ENCODE peak calls at places on chromosomes 16 and 17, in six cellular contexts. T is AG04450, P is neural progenitor cell, Z is cardiac fibroblast, E is fibroblast of pulmonary artery, X is NT2/D1. O is an unnamed sample.

GRCh38 chr16:68234188-68235104 is 1.5 kb downstream of the ESRP2 start:
- DNase-seq in T (no peak), P (no peak), Z (no peak), E (no peak), X (no peak), O (peak; percentile 93)

GRCh38 chr16:49856741-49857330 is 924 bp upstream of the ZNF423 start:
- DNase-seq in T (peak; percentile 6), P (peak; percentile 93), Z (peak; percentile 87), E (peak; percentile 84), X (peak; percentile 81), O (peak; percentile 73)

GRCh38 chr17:65039349-65039988 is 17.1 kb downstream of the GNA13 start:
- DNase-seq in T (no peak), P (no peak), Z (no peak), E (no peak), X (no peak), O (peak; percentile 95)

GRCh38 chr17:43952724-43953666 is 745 bp downstream of the PYY start:
- DNase-seq in T (no peak), P (peak; percentile 93), Z (no peak), E (no peak), X (peak; percentile 74), O (no peak)

GRCh38 chr17:79915850-79916430 is 76.7 kb upstream of the CBX4 start:
- DNase-seq in T (no peak), P (peak; percentile 63), Z (peak; percentile 51), E (peak; percentile 38), X (no peak), O (peak; percentile 65)

GRCh38 chr16:12474794-12475410 is 328.8 kb downstream of the CPPED1 start:
- DNase-seq in T (no peak), P (no peak), Z (no peak), E (no peak), X (no peak), O (no peak)

GRCh38 chr17:2138318-2138717 is 83.4 kb downstream of the HIC1 start:
- DNase-seq in T (no peak), P (no peak), Z (peak; percentile 19), E (peak; percentile 11), X (no peak), O (no peak)

GRCh38 chr17:31739300-31739699 is 119.7 kb downstream of the COPRS start:
- DNase-seq in T (peak; percentile 59), P (no peak), Z (peak; percentile 73), E (peak; percentile 71), X (no peak), O (peak; percentile 66)

GRCh38 chr16:2429771-2430663 is 770 bp downstream of the CCNF start:
- DNase-seq in T (no peak), P (peak; percentile 52), Z (peak; percentile 40), E (peak; percentile 33), X (no peak), O (peak; percentile 67)

GRCh38 chr17:80191192-80191591 is 21.4 kb downstream of the CARD14 start:
- DNase-seq in T (no peak), P (peak; percentile 55), Z (no peak), E (no peak), X (no peak), O (no peak)

GRCh38 chr17:395974-396373 is 43.4 kb upstream of the RPH3AL start:
- DNase-seq in T (no peak), P (no peak), Z (no peak), E (no peak), X (no peak), O (no peak)

GRCh38 chr17:27914382-27914781 is 21.2 kb upstream of the LYRM9 start:
- DNase-seq in T (no peak), P (no peak), Z (no peak), E (no peak), X (no peak), O (no peak)

GRCh38 chr17:16988749-16989229 is 16.9 kb upstream of the TNFRSF13B start:
- DNase-seq in T (no peak), P (no peak), Z (no peak), E (peak; percentile 6), X (no peak), O (no peak)

GRCh38 chr17:8894673-8895578 is 27.5 kb upstream of the PIK3R6 start:
- DNase-seq in T (peak; percentile 8), P (peak; percentile 75), Z (peak; percentile 79), E (peak; percentile 79), X (peak; percentile 48), O (peak; percentile 56)
- H3K4me3 ChIP-seq in T (no peak overlapping the region), P (peak overlapping the region; percentile 19), Z (no peak overlapping the region), E (peak overlapping the region; percentile 9), X (peak overlapping the region; percentile 42), O (no peak overlapping the region)

GRCh38 chr16:17368951-17369350 is 101.8 kb downstream of the XYLT1 start:
- DNase-seq in T (no peak), P (no peak), Z (no peak), E (no peak), X (no peak), O (no peak)
- H3K4me3 ChIP-seq in T (no peak overlapping the region), P (no peak overlapping the region), Z (no peak overlapping the region), E (no peak overlapping the region), X (no peak overlapping the region), O (no peak overlapping the region)

GRCh38 chr17:41667280-41668008 is 21.2 kb upstream of the EIF1 start:
- DNase-seq in T (no peak), P (no peak), Z (no peak), E (no peak), X (no peak), O (no peak)
- H3K4me3 ChIP-seq in T (peak overlapping the region; percentile 4), P (peak overlapping the region; percentile 49), Z (no peak overlapping the region), E (no peak overlapping the region), X (peak overlapping the region; percentile 47), O (no peak overlapping the region)

GRCh38 chr16:30561212-30561816 is 3.1 kb upstream of the ZNF764 start:
- DNase-seq in T (no peak), P (peak; percentile 16), Z (no peak), E (no peak), X (no peak), O (no peak)
- H3K4me3 ChIP-seq in T (no peak overlapping the region), P (no peak overlapping the region), Z (peak overlapping the region; percentile 41), E (peak overlapping the region; percentile 21), X (no peak overlapping the region), O (peak overlapping the region; percentile 25)

GRCh38 chr17:49194297-49194607 is 16.1 kb downstream of the GNGT2 start:
- DNase-seq in T (no peak), P (no peak), Z (no peak), E (no peak), X (no peak), O (no peak)
- H3K4me3 ChIP-seq in T (no peak overlapping the region), P (peak overlapping the region; percentile 74), Z (no peak overlapping the region), E (no peak overlapping the region), X (no peak overlapping the region), O (no peak overlapping the region)

GRCh38 chr16:22177968-22178934 is 15.9 kb downstream of the SDR42E2 start:
- DNase-seq in T (no peak), P (no peak), Z (no peak), E (no peak), X (no peak), O (no peak)
- H3K4me3 ChIP-seq in T (no peak overlapping the region), P (no peak overlapping the region), Z (no peak overlapping the region), E (no peak overlapping the region), X (no peak overlapping the region), O (no peak overlapping the region)

DNA sequence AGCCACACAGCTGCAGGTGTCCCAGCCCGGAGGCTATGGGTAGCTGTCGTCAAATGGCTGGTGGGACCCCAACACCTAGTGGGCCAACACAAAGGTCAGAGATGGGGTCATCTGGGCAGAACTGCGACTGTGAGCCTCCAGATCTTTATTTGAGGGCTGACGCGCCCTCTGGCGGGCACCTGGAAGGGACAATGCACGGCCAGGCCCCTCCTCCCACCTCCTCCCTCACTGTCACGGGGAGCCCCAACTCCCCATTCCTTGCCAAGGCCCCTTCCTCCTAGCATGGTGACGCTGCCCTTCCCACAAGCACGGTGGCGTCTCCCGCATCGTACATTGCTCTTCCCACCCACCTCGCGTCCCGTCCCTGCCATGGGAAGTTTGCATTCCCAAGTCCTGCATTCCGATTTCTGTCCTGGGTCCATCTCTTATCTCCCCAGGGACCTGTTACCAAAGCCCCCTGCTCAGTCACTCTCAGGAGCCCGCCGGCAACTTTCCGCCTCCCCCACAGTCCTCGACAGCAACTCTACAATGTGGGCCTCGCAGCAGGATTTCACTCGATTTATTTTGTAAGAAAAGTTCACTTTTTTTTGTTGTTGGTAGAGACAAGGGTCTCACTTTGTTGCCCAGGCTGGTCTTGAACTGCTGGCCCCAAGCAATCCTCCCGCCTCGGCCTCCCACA is 1.0 kb downstream of the TLE7 start:
- DNase-seq in T (no peak), P (peak; percentile 54), Z (no peak), E (no peak), X (no peak), O (no peak)
- H3K4me3 ChIP-seq in T (no peak overlapping the region), P (no peak overlapping the region), Z (no peak overlapping the region), E (no peak overlapping the region), X (no peak overlapping the region), O (no peak overlapping the region)